ENCODE peak calls at places on chromosomes 7 and 10, in four cellular contexts. A is Calu3, T is neural progenitor cell, N is tibial artery. Z is an unnamed sample.

GRCh38 chr7:144827581-144828139 is 8.2 kb downstream of the TPK1 start:
- DNase-seq in T (peak), A (no peak), N (no peak), Z (no peak)

GRCh38 chr10:133366751-133367150 is 6.4 kb downstream of the ECHS1 start:
- DNase-seq in A (no peak), T (no peak), N (no peak), Z (no peak)

GRCh38 chr7:116542618-116543017 is 17.8 kb downstream of the CAV1 start:
- DNase-seq in A (no peak), T (no peak), N (no peak), Z (no peak)

GRCh38 chr7:36301914-36302771 is 87.5 kb upstream of the ANLN start:
- DNase-seq in N (no peak), T (no peak), A (no peak), Z (no peak)

GRCh38 chr7:138027100-138027499 is 25.2 kb upstream of the CREB3L2 start:
- DNase-seq in T (no peak), N (no peak), A (no peak), Z (no peak)

GRCh38 chr10:124392651-124393342 is 25.9 kb downstream of the OAT start:
- DNase-seq in T (no peak), A (no peak), N (no peak), Z (no peak)

GRCh38 chr10:5970527-5970926 is 6.8 kb downstream of the IL15RA start:
- DNase-seq in T (no peak), A (no peak), N (no peak), Z (no peak)

GRCh38 chr7:102152672-102153585 is 133.7 kb upstream of the SH2B2 start:
- DNase-seq in T (peak), N (no peak), A (peak), Z (no peak)

GRCh38 chr10:106863549-106863948 is 301.0 kb downstream of the SORCS1 start:
- DNase-seq in A (no peak), T (peak), N (no peak), Z (no peak)

GRCh38 chr10:95908450-95908849 is 675 bp downstream of the CC2D2B start:
- DNase-seq in T (no peak), N (no peak), A (no peak), Z (no peak)

GRCh38 chr10:73997479-73997805 is 474 bp upstream of the VCL start:
- DNase-seq in A (no peak), T (no peak), N (peak), Z (peak)

GRCh38 chr10:30701471-30702173 is 72.1 kb upstream of the LYZL2 start:
- DNase-seq in N (no peak), A (peak), T (no peak), Z (peak)

GRCh38 chr7:148332191-148332590 is 258.4 kb upstream of the C7orf33 start:
- DNase-seq in T (no peak), A (no peak), N (no peak), Z (no peak)

GRCh38 chr10:128499486-128499885 is 373.3 kb upstream of the MKI67 start:
- DNase-seq in N (no peak), T (no peak), A (no peak), Z (no peak)
- TF ChIP-seq CTCF in N (no peak), T (no peak), A (no peak), Z (no peak)

DNA sequence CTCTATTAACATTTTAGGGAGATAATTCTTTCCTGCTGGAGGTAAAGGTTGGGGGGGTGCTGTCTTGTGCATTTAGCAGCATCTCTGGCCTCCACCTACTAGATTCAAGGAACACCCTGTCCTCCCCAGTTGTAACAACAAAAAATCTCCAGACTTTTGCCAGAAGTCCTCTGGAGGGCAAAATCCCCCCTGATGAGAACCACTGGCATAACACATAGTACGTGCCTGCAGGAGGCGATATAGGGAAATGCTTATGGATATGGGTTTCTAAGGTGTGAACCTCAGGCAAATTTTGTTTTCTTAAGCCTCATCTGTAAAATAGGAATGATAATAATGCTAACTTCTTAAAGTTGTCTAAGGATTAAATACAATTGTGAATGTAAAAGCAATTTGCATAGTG is 2.9 kb upstream of the OSBPL3 start:
- DNase-seq in N (no peak), T (peak), A (peak), Z (no peak)
- TF ChIP-seq CTCF in N (no peak), T (peak), A (peak), Z (peak)

GRCh38 chr7:33108931-33109757 is at the start of gene RP9:
- DNase-seq in T (peak), N (peak), A (peak), Z (no peak)

GRCh38 chr7:33109758-33110238 is 594 bp upstream of the RP9 start:
- DNase-seq in N (no peak), T (no peak), A (no peak), Z (no peak)

GRCh38 chr7:33108591-33108930 is 643 bp downstream of the RP9 start:
- DNase-seq in N (no peak), A (peak), T (peak), Z (no peak)

GRCh38 chr7:33111614-33112013 is 2.4 kb upstream of the RP9 start:
- DNase-seq in T (no peak), A (no peak), N (no peak), Z (no peak)

DNA sequence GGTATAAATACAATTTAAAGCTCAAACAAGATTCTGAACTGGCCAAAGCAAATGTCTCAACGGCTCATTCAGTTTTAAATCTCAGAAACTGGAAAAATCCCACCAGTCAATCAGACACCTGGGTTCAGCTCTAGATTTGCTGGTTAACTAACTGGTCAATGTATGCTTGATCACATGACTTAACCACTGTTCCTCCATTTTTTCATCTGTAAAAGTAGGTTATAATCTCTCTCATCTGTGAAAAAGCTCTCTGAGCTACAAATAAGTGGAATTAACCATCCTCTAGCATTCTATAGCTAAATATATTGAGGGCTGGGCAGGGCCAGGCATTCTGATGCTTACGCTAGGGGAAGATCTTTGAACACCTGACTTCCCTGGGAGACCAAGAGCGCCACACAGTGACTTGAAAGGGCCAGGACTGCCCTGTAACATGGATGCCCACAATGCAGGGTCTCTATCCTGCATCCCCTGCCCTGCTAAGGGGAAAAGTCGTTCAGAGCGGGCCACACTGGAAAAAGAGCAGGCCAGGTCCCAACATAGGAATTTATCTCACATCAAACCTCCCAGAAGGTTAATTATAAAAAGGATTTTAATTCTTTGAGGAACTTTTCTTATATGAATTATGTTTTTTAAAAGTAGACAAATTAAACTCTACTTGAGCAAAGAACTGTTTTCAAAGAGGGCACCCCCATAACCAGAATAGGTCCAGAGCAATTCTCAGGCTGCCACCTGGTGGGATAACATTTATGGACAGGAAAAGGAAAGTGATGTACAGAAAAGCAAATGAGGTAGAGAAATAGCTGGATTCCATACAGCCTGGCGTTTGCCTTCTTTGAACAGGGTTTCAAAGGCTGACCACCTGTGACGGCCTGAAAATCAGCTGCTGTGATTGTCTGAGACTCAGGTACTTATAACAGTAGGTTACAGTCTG is 1.8 kb downstream of the RP9 start:
- DNase-seq in A (peak), T (peak), N (no peak), Z (no peak)
- TF ChIP-seq CTCF in A (peak), T (peak), N (no peak), Z (peak)

GRCh38 chr10:84236807-84237198 is 4.5 kb downstream of the LRIT1 start:
- DNase-seq in T (no peak), N (no peak), A (no peak), Z (no peak)

GRCh38 chr10:84235096-84235495 is 6.2 kb downstream of the LRIT1 start:
- DNase-seq in A (no peak), T (no peak), N (no peak), Z (no peak)

GRCh38 chr10:84238909-84239308 is 2.4 kb downstream of the LRIT1 start:
- DNase-seq in N (no peak), A (no peak), T (no peak), Z (no peak)

GRCh38 chr10:84234508-84234907 is 6.8 kb downstream of the LRIT1 start:
- DNase-seq in A (no peak), N (no peak), T (no peak), Z (no peak)

DNA sequence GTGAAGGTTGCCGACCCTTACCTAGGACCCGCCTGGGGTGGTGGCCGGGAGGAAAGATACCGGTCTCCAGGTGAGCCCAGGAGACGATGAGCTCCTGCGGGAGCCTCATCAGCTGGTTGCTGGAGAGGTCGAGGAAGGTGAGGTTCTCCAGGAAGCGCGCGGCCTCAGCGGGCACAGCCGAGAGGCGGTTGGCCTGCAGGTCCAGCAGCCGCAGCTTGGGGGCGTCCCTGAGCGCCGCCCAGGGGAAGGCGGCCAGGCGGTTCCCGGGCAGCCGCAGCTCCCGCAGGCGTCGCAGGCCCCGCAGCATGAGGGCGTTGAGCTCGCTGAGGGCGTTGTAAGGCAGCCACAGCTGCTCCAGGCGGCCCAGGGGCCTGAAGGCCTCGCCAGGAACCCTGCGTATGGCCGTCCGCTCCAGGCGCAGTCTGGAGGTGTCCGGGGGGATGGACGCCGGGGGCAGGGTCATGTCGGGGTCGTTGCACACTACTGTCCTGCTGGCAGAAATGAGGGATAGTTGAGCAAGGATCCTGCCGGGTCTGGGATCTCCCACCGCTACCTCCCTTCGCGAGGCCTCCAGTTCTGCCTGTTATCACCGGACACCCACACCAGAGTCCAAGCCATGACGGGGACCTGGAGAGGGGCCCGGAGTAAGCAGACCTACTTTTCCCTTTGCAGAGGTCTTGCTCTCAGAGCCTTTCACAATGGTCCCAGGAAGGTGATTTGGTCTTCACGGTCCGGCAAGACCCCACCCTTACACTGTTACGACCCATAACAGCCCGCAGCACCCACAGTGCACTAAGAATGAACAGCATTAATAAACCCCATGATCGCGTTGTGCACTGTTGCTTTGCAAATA is 3.9 kb downstream of the LRIT1 start:
- DNase-seq in T (peak), A (no peak), N (no peak), Z (no peak)
- TF ChIP-seq CTCF in T (peak), A (no peak), N (no peak), Z (peak)

DNA sequence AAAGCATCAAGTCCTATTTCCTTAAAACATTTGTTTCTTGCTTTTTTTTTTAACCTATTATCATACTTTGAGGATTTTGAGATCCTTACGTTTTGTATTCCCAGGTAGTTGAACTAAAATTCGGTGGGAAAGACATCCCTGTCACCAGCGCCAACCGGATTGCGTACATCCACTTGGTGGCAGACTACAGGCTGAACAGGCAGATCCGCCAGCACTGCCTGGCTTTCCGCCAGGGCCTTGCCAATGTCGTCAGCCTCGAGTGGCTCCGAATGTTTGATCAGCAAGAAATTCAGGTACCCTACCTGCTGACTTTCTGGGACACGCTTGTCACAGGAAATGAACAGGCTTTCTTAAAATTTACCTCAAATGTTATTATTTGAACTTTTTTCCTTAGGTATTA is 83.0 kb upstream of the DNAJB6 start:
- DNase-seq in N (no peak), A (no peak), T (no peak), Z (no peak)
- TF ChIP-seq CTCF in N (no peak), A (no peak), T (no peak), Z (no peak)

Z was measured in GM12864.